ENCODE peak calls at places on chromosomes 5 and 9, in six cellular contexts. V is psoas muscle, U is thyroid gland, F is mesenchymal stem cell, H is upper lobe of right lung, L is endothelial cell of umbilical vein. N is an unnamed sample. For H3K36me3, the result is how much of the 10 kb centered on the place peaks cover.

GRCh38 chr5:105218018-105218417 is 1655.4 kb upstream of the NUDT12 start:
- DNase-seq in H (no peak), V (no peak), L (no peak), F (no peak), U (no peak), N (no peak)

GRCh38 chr5:138927979-138928378 is 52.8 kb upstream of the LRRTM2 start:
- DNase-seq in H (peak), F (no peak), U (peak), L (peak), V (peak), N (peak)

GRCh38 chr9:99057665-99058625 is 47.0 kb upstream of the TGFBR1 start:
- DNase-seq in V (no peak), L (no peak), F (peak), U (peak), H (no peak), N (no peak)

GRCh38 chr5:43140286-43140685 is 19.6 kb downstream of the ZNF131 start:
- DNase-seq in V (no peak), L (no peak), F (no peak), H (no peak), U (no peak), N (no peak)

GRCh38 chr5:135399838-135400542 is 959 bp upstream of the MACROH2A1 start:
- DNase-seq in H (no peak), U (no peak), V (no peak), L (no peak), F (no peak), N (no peak)

GRCh38 chr5:82467006-82467561 is 188.9 kb upstream of the RPS23 start:
- DNase-seq in H (no peak), F (no peak), V (peak), U (peak), L (peak), N (no peak)

GRCh38 chr9:121784706-121785426 is 133.4 kb downstream of the DAB2IP start:
- DNase-seq in H (no peak), U (no peak), V (no peak), F (no peak), L (no peak), N (no peak)

GRCh38 chr5:39015743-39016586 is 58.2 kb downstream of the RICTOR start:
- DNase-seq in V (no peak), U (no peak), L (no peak), H (no peak), F (peak), N (no peak)

GRCh38 chr9:76219555-76220151 is 174.6 kb downstream of the RFK start:
- DNase-seq in H (no peak), U (peak), L (no peak), V (no peak), F (no peak), N (no peak)

GRCh38 chr9:110807956-110808598 is 139.5 kb downstream of the MUSK start:
- DNase-seq in F (no peak), H (no peak), V (no peak), U (no peak), L (no peak), N (no peak)

GRCh38 chr5:95563367-95563766 is 8.5 kb downstream of the ARSK start:
- DNase-seq in H (no peak), U (no peak), V (no peak), L (no peak), F (no peak), N (no peak)

DNA sequence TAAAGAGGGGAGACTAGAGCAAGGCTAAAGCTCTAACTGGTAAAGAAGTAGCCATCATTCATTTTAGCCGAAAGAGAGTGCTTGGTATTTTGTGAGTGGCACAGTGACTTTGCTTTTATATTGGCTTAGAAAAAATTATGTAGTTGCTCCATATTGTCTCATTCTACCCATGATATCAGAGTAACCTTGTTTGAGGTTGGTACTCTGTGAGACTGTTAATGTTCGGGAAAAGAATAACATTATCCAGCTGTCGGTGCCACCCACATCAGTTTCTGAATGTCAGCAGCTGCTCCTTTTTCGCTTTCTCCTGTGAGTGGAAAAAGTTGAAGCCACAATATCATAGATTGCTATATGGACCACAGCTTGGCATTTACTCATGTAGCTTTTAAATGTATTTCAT is 376.4 kb upstream of the KCNN2 start:
- DNase-seq in V (no peak), U (no peak), L (no peak), H (no peak), F (no peak), N (no peak)
- H3K4me3 ChIP-seq in V (no peak), U (no peak), L (no peak), H (no peak), F (no peak), N (no peak)

DNA sequence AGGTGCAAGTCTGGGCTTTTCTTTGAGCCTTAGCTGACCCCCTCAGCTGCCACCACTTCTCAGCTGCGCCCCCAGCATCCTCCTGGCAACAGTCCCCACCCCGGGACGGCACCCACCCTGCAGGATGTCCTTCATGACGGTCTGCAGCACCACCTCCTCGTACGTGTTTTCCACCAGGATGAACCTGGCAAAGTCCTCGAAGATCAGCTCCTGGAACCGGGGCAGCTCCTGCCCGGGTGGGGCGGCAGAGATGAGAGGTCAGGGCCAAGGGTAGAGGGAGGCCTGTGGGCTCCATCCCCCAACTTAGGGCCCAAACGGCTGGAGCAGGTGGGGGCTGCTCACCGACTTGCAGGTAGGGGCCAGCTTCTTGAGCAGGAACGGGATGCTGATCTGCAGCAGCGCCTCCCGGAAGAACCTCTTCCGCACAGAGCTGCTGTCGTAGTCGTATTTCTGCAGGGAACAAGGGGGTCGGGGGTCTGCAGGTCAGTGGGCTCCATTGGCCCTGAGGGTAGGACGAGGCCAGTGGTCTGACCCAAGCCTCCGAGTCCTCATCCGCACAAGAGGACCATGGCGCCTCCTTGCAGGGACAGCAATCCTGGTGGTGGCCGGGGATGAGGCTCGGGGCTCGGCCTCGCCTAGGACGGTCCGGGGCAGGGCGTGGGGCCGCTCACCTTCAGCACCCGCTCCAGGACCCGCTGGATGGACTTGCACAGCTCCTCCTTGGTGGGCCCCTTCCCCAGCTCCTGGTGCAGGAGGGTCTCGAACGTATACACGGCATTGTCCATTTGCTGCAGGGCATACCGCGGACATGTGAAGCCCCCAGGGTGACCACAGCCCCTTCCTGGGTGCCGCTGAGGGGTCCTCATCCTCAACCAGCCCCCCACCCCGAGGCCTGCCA is 56.7 kb downstream of the LRSAM1 start:
- DNase-seq in L (no peak), U (no peak), V (no peak), F (no peak), H (peak), N (no peak)
- H3K36me3 ChIP-seq in L (under half), U (half or more), V (under half), F (half or more), H (half or more), N (under half)

GRCh38 chr5:122076669-122077450 is 1.2 kb downstream of the LOX start:
- DNase-seq in L (peak), V (peak), F (peak), U (peak), H (peak), N (peak)

GRCh38 chr5:122073864-122074263 is 4.2 kb downstream of the LOX start:
- DNase-seq in U (no peak), V (no peak), H (no peak), F (no peak), L (no peak), N (no peak)

GRCh38 chr5:122078116-122078865 is at the start of gene LOX:
- DNase-seq in V (peak), H (peak), F (peak), L (peak), U (peak), N (peak)

GRCh38 chr5:122077451-122078115 is 476 bp downstream of the LOX start:
- DNase-seq in L (peak), U (peak), H (peak), V (peak), F (no peak), N (peak)

DNA sequence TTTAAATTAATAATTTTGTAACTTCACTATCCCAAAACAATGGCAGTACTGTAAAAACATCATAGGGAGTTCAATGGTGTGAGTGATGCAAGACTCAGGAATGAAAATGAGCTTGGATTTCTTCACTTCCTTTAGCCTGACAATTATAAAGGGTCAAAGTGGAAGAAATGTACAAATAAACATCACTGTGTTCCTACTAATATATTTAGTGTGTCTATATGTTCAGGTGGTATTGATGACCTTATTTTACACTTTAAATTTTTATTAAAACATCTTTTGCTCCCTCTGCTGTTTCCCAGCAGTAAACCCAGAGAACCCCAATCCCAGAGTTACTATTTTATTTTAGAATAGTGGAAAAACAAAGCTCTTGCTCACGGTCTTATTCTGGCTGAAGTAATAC is 2.0 kb downstream of the LOX start:
- DNase-seq in V (no peak), F (peak), L (peak), U (no peak), H (no peak), N (no peak)
- H3K27ac ChIP-seq in V (no peak), F (peak), L (peak), U (no peak), H (no peak), N (no peak)

DNA sequence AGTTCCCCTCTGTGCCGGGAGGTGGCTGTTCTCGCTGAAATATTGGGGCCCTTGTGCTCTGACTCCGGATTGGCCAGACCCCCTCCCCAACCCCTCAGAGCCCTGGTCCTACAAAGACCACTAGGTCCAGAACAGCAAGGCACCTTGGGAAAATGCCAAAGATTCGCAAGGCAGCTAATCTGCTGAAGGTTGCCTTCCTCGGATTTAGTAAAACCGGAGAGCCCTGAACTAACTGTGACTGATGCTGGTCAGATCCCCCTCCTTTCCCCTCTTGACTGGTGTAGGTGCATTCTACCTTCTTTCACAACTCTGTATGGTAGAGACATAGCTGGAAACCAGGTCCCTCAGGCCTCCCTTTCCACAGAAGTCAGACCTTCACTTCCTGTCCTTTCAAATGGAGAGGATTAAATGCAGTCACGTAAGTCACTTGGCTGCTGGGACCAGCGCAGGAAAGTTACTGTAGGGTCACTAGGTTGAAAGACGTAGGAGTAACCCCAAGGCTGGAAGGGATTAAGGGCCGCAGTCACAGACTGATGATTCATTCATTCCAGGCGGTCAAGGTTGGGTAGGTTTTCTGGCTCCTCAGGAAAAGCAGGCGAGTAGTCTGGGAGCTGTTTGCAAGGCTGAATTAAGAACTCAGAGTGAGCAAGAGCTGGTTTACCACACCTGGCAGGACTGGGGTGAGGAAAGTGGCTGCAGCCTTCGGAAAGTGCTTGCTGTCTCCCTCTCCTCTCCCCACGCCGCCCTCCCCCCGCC is 5.3 kb downstream of the BARX1 start:
- DNase-seq in H (no peak), F (peak), U (no peak), V (no peak), L (no peak), N (no peak)
- H3K4me3 ChIP-seq in H (no peak), F (no peak), U (no peak), V (no peak), L (no peak), N (no peak)

DNA sequence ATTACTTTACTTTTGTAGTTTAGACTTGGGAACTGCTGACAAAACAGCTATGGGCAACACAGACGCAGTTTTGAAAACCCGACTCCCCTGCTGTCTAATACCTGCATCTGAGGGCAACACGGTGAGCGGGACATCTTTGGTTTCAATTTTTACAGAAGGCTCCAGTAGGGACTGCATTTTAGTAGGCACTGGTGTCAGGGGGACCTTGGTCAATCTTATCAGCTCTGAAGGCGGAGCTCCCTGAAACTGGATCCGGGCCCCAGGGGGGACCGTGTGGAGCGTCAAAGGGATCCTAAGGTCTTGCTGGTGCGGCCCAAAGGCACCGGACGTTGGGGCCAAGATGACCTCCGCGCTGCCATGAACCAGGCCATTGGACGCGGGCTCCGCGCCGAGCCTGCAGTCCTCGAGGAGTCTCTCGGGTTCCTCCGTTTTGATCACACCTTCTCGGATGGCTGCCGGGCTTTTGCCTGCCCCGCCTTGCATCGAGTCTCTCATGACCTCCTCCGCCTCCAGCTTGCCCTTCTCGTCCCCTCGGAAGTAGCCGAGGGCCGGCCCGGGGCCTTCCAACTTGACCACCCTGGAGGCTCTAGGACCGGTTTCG is 1.1 kb downstream of the SOX30 start:
- DNase-seq in U (no peak), F (no peak), V (no peak), L (no peak), H (no peak), N (no peak)
- H3K36me3 ChIP-seq in U (under half), F (under half), V (under half), L (under half), H (under half), N (under half)

GRCh38 chr9:77738932-77739331 is 90.8 kb upstream of the GNA14 start:
- DNase-seq in V (no peak), H (no peak), F (no peak), L (no peak), U (no peak), N (no peak)

GRCh38 chr9:77731008-77731698 is 83.0 kb upstream of the GNA14 start:
- DNase-seq in V (peak), H (no peak), F (no peak), U (peak), L (no peak), N (no peak)

GRCh38 chr9:77731930-77732329 is 83.8 kb upstream of the GNA14 start:
- DNase-seq in H (no peak), V (no peak), L (no peak), F (no peak), U (peak), N (no peak)

DNA sequence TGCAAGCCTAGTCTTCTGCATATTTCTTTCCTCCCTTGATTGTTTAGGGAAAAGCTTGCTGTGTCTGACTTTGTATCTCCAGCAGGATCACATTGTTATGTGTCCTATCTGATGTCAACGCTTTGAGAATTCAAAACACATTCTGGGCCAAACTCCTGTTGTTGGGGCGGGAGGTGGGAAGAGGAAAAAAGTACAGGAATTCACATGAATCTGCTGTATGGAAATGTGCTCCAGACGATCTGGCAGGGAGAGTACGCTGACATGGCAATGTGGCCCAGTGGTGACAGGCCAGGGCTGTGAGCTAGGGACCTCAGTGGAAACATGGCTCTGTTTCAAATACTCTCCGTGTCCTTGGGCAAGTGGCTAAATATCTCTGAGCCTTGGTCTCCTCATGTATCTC is 87.4 kb upstream of the GNA14 start:
- DNase-seq in U (no peak), H (no peak), F (no peak), L (peak), V (no peak), N (no peak)
- H3K27ac ChIP-seq in U (no peak), H (no peak), F (peak), L (peak), V (no peak), N (no peak)

GRCh38 chr9:130446111-130446861 is 1.5 kb downstream of the ASS1 start:
- DNase-seq in F (peak), H (peak), U (peak), L (no peak), V (peak), N (peak)

GRCh38 chr9:130448771-130449170 is 4.0 kb downstream of the ASS1 start:
- DNase-seq in V (no peak), L (no peak), H (no peak), U (no peak), F (no peak), N (no peak)

GRCh38 chr9:130448035-130448624 is 3.4 kb downstream of the ASS1 start:
- DNase-seq in V (no peak), L (no peak), U (no peak), F (peak), H (no peak), N (no peak)

GRCh38 chr9:130445268-130445983 is 665 bp downstream of the ASS1 start:
- DNase-seq in F (peak), V (peak), H (peak), L (no peak), U (peak), N (peak)

DNA sequence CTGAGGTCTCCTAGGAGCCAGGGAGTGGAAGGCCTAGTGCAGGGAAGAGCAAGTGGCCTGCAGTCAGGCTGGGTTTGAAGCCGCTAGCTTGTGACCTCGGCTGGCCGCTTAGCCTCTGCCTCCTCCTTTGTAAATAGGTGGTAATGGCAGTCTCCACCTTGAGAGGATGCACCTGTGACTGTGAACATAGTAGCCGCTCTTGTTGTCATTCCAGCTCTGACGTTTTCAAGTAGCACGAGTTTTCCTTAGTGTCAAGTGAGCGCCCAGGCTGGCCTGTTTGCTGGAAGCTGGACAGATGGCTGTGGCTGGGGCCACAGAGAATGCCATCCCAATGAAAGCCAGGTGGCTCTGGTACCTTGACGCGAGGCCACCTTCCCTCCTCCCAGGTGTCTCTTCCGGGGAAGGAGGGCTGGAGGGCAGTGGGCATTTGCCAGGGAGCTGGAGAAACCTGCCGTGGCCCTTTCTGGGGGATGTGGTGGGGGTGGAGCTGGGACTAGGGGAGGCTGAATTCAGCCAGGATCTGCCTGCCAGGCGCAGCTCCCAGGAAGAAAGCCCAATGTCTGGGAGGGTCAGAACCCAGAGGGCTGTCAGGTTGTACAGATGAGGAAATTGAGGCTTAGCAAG is 2.5 kb downstream of the ASS1 start:
- DNase-seq in U (peak), H (no peak), V (no peak), F (no peak), L (no peak), N (peak)
- H3K4me3 ChIP-seq in U (no peak), H (peak), V (peak), F (peak), L (no peak), N (no peak)